ENCODE peak calls at places on chromosome 10, in five cellular contexts. One of them, this sample, is unnamed.

GRCh38 chr10:6667150-6667549 is 87.1 kb upstream of the PRKCQ start:
- DNase-seq in brain microvascular endothelial cell: no peak
- DNase-seq in left ventricle myocardium inferior: no peak
- DNase-seq in SK-N-SH: no peak
- DNase-seq in body of pancreas: no peak
- DNase-seq in this sample: no peak

GRCh38 chr10:128875955-128876354 is 591.1 kb upstream of the MGMT start:
- DNase-seq in SK-N-SH: no peak
- DNase-seq in brain microvascular endothelial cell: peak; percentile 1
- DNase-seq in left ventricle myocardium inferior: no peak
- DNase-seq in body of pancreas: peak; percentile 28
- DNase-seq in this sample: no peak

GRCh38 chr10:9262770-9263169 is 1208.3 kb downstream of the GATA3 start:
- DNase-seq in brain microvascular endothelial cell: peak; percentile 42
- DNase-seq in SK-N-SH: no peak
- DNase-seq in left ventricle myocardium inferior: no peak
- DNase-seq in body of pancreas: no peak
- DNase-seq in this sample: no peak

GRCh38 chr10:21797537-21797936 is 206.0 kb downstream of the DNAJC1 start:
- DNase-seq in brain microvascular endothelial cell: no peak
- DNase-seq in body of pancreas: no peak
- DNase-seq in SK-N-SH: no peak
- DNase-seq in left ventricle myocardium inferior: no peak
- DNase-seq in this sample: no peak

GRCh38 chr10:129951251-129951808 is 12.7 kb downstream of the EBF3 start:
- DNase-seq in body of pancreas: no peak
- DNase-seq in left ventricle myocardium inferior: no peak
- DNase-seq in SK-N-SH: peak; percentile 86
- DNase-seq in brain microvascular endothelial cell: no peak
- DNase-seq in this sample: no peak

GRCh38 chr10:111079241-111079760 is 2.5 kb downstream of the ADRA2A start:
- DNase-seq in left ventricle myocardium inferior: no peak
- DNase-seq in brain microvascular endothelial cell: no peak
- DNase-seq in SK-N-SH: no peak
- DNase-seq in body of pancreas: no peak
- DNase-seq in this sample: peak; percentile 25

GRCh38 chr10:101425535-101425934 is 71.6 kb downstream of the BTRC start:
- DNase-seq in body of pancreas: no peak
- DNase-seq in left ventricle myocardium inferior: no peak
- DNase-seq in brain microvascular endothelial cell: no peak
- DNase-seq in SK-N-SH: no peak
- DNase-seq in this sample: no peak

GRCh38 chr10:92239185-92239599 is 51.7 kb downstream of the CPEB3 start:
- DNase-seq in left ventricle myocardium inferior: no peak
- DNase-seq in body of pancreas: no peak
- DNase-seq in brain microvascular endothelial cell: no peak
- DNase-seq in SK-N-SH: no peak
- DNase-seq in this sample: no peak

GRCh38 chr10:112721080-112721698 is 228.9 kb upstream of the TCF7L2 start:
- DNase-seq in brain microvascular endothelial cell: peak; percentile 35
- DNase-seq in SK-N-SH: no peak
- DNase-seq in left ventricle myocardium inferior: no peak
- DNase-seq in body of pancreas: peak; percentile 49
- DNase-seq in this sample: no peak

GRCh38 chr10:34194259-34194658 is 620.8 kb downstream of the PARD3 start:
- DNase-seq in brain microvascular endothelial cell: peak; percentile 27
- DNase-seq in body of pancreas: peak; percentile 17
- DNase-seq in SK-N-SH: peak; percentile 42
- DNase-seq in left ventricle myocardium inferior: no peak
- DNase-seq in this sample: no peak

GRCh38 chr10:86344714-86345161 is 21.9 kb downstream of the GRID1 start:
- DNase-seq in body of pancreas: no peak
- DNase-seq in brain microvascular endothelial cell: no peak
- DNase-seq in SK-N-SH: no peak
- DNase-seq in left ventricle myocardium inferior: no peak
- DNase-seq in this sample: no peak

GRCh38 chr10:80290474-80291220 is 1.2 kb upstream of the MAT1A start:
- DNase-seq in brain microvascular endothelial cell: no peak
- DNase-seq in body of pancreas: no peak
- DNase-seq in left ventricle myocardium inferior: no peak
- DNase-seq in SK-N-SH: no peak
- DNase-seq in this sample: no peak

GRCh38 chr10:126580873-126581647 is 89.4 kb downstream of the C10orf90 start:
- DNase-seq in body of pancreas: no peak
- DNase-seq in SK-N-SH: no peak
- DNase-seq in brain microvascular endothelial cell: no peak
- DNase-seq in left ventricle myocardium inferior: no peak
- DNase-seq in this sample: no peak

GRCh38 chr10:36712695-36713094 is 412.7 kb upstream of the ANKRD30A start:
- DNase-seq in body of pancreas: no peak
- DNase-seq in SK-N-SH: no peak
- DNase-seq in brain microvascular endothelial cell: no peak
- DNase-seq in left ventricle myocardium inferior: no peak
- DNase-seq in this sample: no peak
- H3K36me3 ChIP-seq in body of pancreas: no peaks in the 10 kb centered on the region
- H3K36me3 ChIP-seq in SK-N-SH: no peaks in the 10 kb centered on the region
- H3K36me3 ChIP-seq in brain microvascular endothelial cell: no peaks in the 10 kb centered on the region
- H3K36me3 ChIP-seq in left ventricle myocardium inferior: no peaks in the 10 kb centered on the region
- H3K36me3 ChIP-seq in this sample: no peaks in the 10 kb centered on the region

GRCh38 chr10:8060010-8060703 is 5.7 kb downstream of the GATA3 start:
- DNase-seq in SK-N-SH: no peak
- DNase-seq in body of pancreas: no peak
- DNase-seq in brain microvascular endothelial cell: no peak
- DNase-seq in left ventricle myocardium inferior: no peak
- DNase-seq in this sample: no peak

GRCh38 chr10:8059191-8059936 is 4.9 kb downstream of the GATA3 start:
- DNase-seq in SK-N-SH: no peak
- DNase-seq in left ventricle myocardium inferior: no peak
- DNase-seq in body of pancreas: no peak
- DNase-seq in brain microvascular endothelial cell: no peak
- DNase-seq in this sample: no peak

GRCh38 chr10:8061274-8062211 is 7.1 kb downstream of the GATA3 start:
- DNase-seq in SK-N-SH: no peak
- DNase-seq in left ventricle myocardium inferior: no peak
- DNase-seq in body of pancreas: no peak
- DNase-seq in brain microvascular endothelial cell: no peak
- DNase-seq in this sample: no peak

GRCh38 chr10:8058274-8059111 is 4.0 kb downstream of the GATA3 start:
- DNase-seq in left ventricle myocardium inferior: no peak
- DNase-seq in body of pancreas: no peak
- DNase-seq in SK-N-SH: no peak
- DNase-seq in brain microvascular endothelial cell: no peak
- DNase-seq in this sample: no peak

DNA sequence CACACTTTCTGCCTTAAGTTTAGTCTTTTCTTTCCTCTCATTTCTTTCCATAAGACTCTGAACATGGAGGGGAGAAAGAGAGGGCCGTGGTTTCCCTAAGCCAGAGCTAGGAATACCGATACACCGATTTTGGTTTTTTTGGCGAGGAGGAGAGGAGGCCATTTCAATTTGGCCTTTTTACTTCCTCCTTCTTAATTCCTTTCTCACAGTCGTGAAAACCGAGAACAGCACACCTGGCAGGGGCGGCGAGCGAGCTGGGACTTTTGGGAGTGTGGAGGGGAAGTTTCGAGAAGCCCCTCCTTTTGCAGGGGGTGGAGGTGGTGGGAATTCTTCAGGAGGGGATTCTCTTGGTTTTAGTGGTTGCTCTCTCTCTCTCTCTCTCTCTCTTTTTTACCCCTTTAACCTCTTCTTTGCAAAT is 6.2 kb downstream of the GATA3 start:
- DNase-seq in SK-N-SH: no peak
- DNase-seq in brain microvascular endothelial cell: no peak
- DNase-seq in left ventricle myocardium inferior: no peak
- DNase-seq in body of pancreas: no peak
- DNase-seq in this sample: no peak
- H3K36me3 ChIP-seq in SK-N-SH: peaks cover 68% of the 10 kb centered on the region
- H3K36me3 ChIP-seq in brain microvascular endothelial cell: no peaks in the 10 kb centered on the region
- H3K36me3 ChIP-seq in left ventricle myocardium inferior: no peaks in the 10 kb centered on the region
- H3K36me3 ChIP-seq in body of pancreas: no peaks in the 10 kb centered on the region
- H3K36me3 ChIP-seq in this sample: no peaks in the 10 kb centered on the region

GRCh38 chr10:119161680-119162079 is 3.8 kb downstream of the SFXN4 start:
- DNase-seq in brain microvascular endothelial cell: no peak
- DNase-seq in SK-N-SH: no peak
- DNase-seq in left ventricle myocardium inferior: no peak
- DNase-seq in body of pancreas: no peak
- DNase-seq in this sample: no peak
- H3K36me3 ChIP-seq in brain microvascular endothelial cell: peaks cover 8% of the 10 kb centered on the region
- H3K36me3 ChIP-seq in SK-N-SH: peaks cover 2% of the 10 kb centered on the region
- H3K36me3 ChIP-seq in left ventricle myocardium inferior: peaks cover 48% of the 10 kb centered on the region
- H3K36me3 ChIP-seq in body of pancreas: no peaks in the 10 kb centered on the region
- H3K36me3 ChIP-seq in this sample: peaks cover 3% of the 10 kb centered on the region

DNA sequence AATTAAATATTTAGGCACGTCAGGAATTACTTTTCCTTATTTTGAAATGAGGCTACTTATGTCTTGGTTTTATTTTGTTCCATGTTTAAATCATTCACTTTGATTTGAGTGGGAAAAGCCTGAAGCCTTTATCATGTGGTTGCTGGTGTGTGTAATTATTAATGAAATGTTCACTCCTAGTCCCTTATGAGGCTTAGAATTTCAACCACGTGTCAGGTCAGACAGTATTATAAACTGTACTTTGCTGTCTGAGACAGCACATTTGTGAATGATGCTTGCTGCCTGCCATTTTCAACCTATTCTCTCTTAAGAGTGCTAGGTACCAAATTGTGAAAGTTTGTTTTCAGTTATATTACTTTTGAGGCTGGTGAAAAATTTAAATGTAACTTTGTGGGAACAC is 58.9 kb downstream of the COL17A1 start:
- DNase-seq in body of pancreas: no peak
- DNase-seq in brain microvascular endothelial cell: no peak
- DNase-seq in SK-N-SH: no peak
- DNase-seq in left ventricle myocardium inferior: no peak
- DNase-seq in this sample: no peak
- H3K36me3 ChIP-seq in body of pancreas: peaks cover 4% of the 10 kb centered on the region
- H3K36me3 ChIP-seq in brain microvascular endothelial cell: peaks cover 28% of the 10 kb centered on the region
- H3K36me3 ChIP-seq in SK-N-SH: peaks cover 57% of the 10 kb centered on the region
- H3K36me3 ChIP-seq in left ventricle myocardium inferior: peaks cover 59% of the 10 kb centered on the region
- H3K36me3 ChIP-seq in this sample: peaks cover 30% of the 10 kb centered on the region

DNA sequence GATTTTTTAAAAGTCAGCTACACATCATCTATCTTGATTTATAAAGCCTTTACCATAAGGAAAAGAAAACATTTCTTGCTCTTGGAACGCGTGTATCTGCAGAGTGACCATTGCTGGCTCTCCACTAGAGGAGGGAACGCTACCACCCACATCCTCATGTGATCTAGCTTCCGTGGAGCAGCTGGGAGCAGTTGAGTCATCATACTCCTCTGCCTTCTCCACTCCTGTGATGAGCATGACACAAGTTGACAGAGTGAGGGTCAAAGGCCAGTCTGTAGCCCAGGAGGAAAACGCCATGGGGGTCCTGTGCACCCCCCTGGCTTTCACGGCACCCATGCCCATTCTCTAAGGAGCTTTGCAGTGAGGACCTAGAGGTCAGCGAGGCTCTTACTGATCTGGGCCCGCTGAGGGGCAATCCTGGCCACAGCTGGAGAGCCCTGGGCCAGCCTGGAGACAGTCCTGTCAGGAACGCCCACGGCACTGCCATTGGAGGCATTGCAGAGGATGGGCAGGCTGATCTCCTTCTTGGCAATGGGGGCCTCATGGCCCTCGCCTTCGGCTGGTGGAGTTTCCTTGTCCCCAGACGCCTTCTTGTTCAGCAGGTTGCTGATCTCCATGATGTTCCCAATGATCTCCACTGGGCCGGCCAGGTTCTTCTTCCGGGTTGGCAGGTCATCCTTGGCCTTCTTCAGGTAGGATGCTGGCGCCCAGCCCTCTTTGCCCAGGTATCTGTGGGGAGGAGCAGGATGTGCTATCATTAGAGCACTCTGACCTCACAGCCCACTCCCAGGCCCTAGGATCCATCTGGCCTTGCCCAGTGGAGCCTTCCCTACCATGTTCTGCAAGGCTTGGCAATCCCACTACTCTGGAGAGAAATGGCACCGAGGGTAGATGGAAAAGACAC is 119.2 kb downstream of the NEURL1 start:
- DNase-seq in SK-N-SH: no peak
- DNase-seq in left ventricle myocardium inferior: no peak
- DNase-seq in brain microvascular endothelial cell: peak; percentile 84
- DNase-seq in body of pancreas: no peak
- DNase-seq in this sample: peak; percentile 44
- H3K36me3 ChIP-seq in SK-N-SH: peaks cover 9% of the 10 kb centered on the region
- H3K36me3 ChIP-seq in left ventricle myocardium inferior: peaks cover 50% of the 10 kb centered on the region
- H3K36me3 ChIP-seq in brain microvascular endothelial cell: peaks cover 19% of the 10 kb centered on the region
- H3K36me3 ChIP-seq in body of pancreas: no peaks in the 10 kb centered on the region
- H3K36me3 ChIP-seq in this sample: peaks cover 46% of the 10 kb centered on the region

DNA sequence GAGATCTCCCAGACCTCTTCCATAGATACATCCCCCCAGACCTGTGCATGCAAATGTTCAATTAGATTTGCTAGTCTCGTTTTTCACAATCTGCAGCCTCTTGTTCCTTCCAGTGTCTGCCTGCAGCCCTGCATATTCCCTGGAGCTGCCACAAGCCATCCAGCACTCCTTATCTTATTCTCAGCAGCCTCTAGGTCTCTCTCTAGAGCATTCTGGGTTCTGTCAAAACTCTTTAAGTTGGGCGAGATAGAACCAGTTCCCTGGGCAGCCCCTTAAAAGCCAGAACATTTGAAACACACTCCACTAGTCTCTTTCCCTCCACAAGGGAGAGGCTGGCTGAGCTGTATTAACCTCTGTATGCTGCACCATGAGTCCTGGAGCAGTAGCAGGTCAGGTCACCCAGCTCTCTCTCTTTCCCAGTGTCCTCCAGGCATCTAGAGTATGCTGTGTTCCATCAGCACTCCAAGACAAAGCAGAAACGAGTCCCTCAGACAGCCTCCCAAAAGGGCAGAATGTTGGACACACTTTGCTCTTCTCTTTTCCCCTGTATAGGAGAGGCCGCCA is 20.6 kb upstream of the MCM10 start:
- DNase-seq in body of pancreas: no peak
- DNase-seq in SK-N-SH: no peak
- DNase-seq in left ventricle myocardium inferior: no peak
- DNase-seq in brain microvascular endothelial cell: no peak
- DNase-seq in this sample: no peak
- H3K36me3 ChIP-seq in body of pancreas: no peaks in the 10 kb centered on the region
- H3K36me3 ChIP-seq in SK-N-SH: peaks cover 32% of the 10 kb centered on the region
- H3K36me3 ChIP-seq in left ventricle myocardium inferior: peaks cover 76% of the 10 kb centered on the region
- H3K36me3 ChIP-seq in brain microvascular endothelial cell: peaks cover 58% of the 10 kb centered on the region
- H3K36me3 ChIP-seq in this sample: peaks cover 28% of the 10 kb centered on the region

DNA sequence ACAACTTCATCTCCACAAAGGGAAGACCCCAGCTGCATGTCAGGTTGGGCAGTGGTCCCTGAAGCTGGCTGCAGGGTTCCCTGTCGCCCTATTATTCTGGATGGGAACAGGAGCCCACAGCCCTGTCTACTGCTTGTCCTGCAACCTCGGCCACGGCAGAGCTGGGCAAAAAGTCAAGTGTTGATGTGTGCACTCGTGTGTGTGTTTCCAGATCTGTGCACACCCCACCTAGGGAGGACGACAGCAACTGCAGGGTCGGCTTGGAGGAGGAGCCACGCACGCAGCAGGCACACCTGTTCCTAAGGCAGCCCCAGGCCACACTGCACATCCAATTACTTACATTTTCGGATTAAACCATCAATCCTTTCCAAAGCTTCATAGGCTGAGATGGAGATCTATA is 23.6 kb downstream of the PITRM1 start:
- DNase-seq in left ventricle myocardium inferior: no peak
- DNase-seq in body of pancreas: no peak
- DNase-seq in brain microvascular endothelial cell: no peak
- DNase-seq in SK-N-SH: no peak
- DNase-seq in this sample: no peak
- H3K36me3 ChIP-seq in left ventricle myocardium inferior: peaks cover 100% of the 10 kb centered on the region
- H3K36me3 ChIP-seq in body of pancreas: peaks cover 24% of the 10 kb centered on the region
- H3K36me3 ChIP-seq in brain microvascular endothelial cell: peaks cover 89% of the 10 kb centered on the region
- H3K36me3 ChIP-seq in SK-N-SH: peaks cover 70% of the 10 kb centered on the region
- H3K36me3 ChIP-seq in this sample: peaks cover 58% of the 10 kb centered on the region